ENCODE peak calls at places on chromosomes 13 and 19, in seven cellular contexts. One of them, this sample, is unnamed.

GRCh38 chr19:35122687-35123551 is 7.3 kb downstream of the FXYD3 start:
- DNase-seq in GM23248: no peak
- DNase-seq in HCT116: no peak
- DNase-seq in OCI-LY7: no peak
- DNase-seq in MM.1S: no peak
- DNase-seq in PC-3: no peak
- DNase-seq in neural progenitor cell: peak; percentile 59
- DNase-seq in this sample: no peak

GRCh38 chr19:9128171-9128570 is 1.4 kb upstream of the OR7G3 start:
- DNase-seq in GM23248: peak; percentile 5
- DNase-seq in HCT116: peak; percentile 82
- DNase-seq in OCI-LY7: no peak
- DNase-seq in MM.1S: no peak
- DNase-seq in PC-3: peak; percentile 97
- DNase-seq in neural progenitor cell: no peak
- DNase-seq in this sample: no peak

GRCh38 chr19:13849991-13850909 is 26.7 kb upstream of the NANOS3 start:
- DNase-seq in GM23248: peak; percentile 89
- DNase-seq in HCT116: no peak
- DNase-seq in OCI-LY7: no peak
- DNase-seq in MM.1S: peak; percentile 27
- DNase-seq in PC-3: peak; percentile 89
- DNase-seq in neural progenitor cell: peak; percentile 87
- DNase-seq in this sample: peak; percentile 88

GRCh38 chr19:29668746-29669609 is 3.7 kb downstream of the PLEKHF1 start:
- DNase-seq in GM23248: peak; percentile 22
- DNase-seq in HCT116: no peak
- DNase-seq in OCI-LY7: no peak
- DNase-seq in MM.1S: no peak
- DNase-seq in PC-3: no peak
- DNase-seq in neural progenitor cell: no peak
- DNase-seq in this sample: no peak

GRCh38 chr19:38544569-38545315 is 73.0 kb downstream of the MAP4K1 start:
- DNase-seq in GM23248: peak; percentile 18
- DNase-seq in HCT116: peak; percentile 56
- DNase-seq in OCI-LY7: peak; percentile 89
- DNase-seq in MM.1S: peak; percentile 81
- DNase-seq in PC-3: no peak
- DNase-seq in neural progenitor cell: peak; percentile 64
- DNase-seq in this sample: peak; percentile 21

GRCh38 chr19:39128511-39129079 is 3.0 kb downstream of the PAK4 start:
- DNase-seq in GM23248: peak; percentile 51
- DNase-seq in HCT116: no peak
- DNase-seq in OCI-LY7: no peak
- DNase-seq in MM.1S: no peak
- DNase-seq in PC-3: no peak
- DNase-seq in neural progenitor cell: no peak
- DNase-seq in this sample: no peak

GRCh38 chr19:55344444-55344843 is 4.8 kb downstream of the KMT5C start:
- DNase-seq in GM23248: no peak
- DNase-seq in HCT116: no peak
- DNase-seq in OCI-LY7: no peak
- DNase-seq in MM.1S: no peak
- DNase-seq in PC-3: no peak
- DNase-seq in neural progenitor cell: no peak
- DNase-seq in this sample: no peak

GRCh38 chr19:18007939-18008673 is at the start of gene ARRDC2:
- DNase-seq in GM23248: peak; percentile 96
- DNase-seq in HCT116: no peak
- DNase-seq in OCI-LY7: peak; percentile 96
- DNase-seq in MM.1S: peak; percentile 73
- DNase-seq in PC-3: peak; percentile 91
- DNase-seq in neural progenitor cell: peak; percentile 98
- DNase-seq in this sample: peak; percentile 95

GRCh38 chr19:42199440-42200115 is 17.9 kb downstream of the DEDD2 start:
- DNase-seq in GM23248: no peak
- DNase-seq in HCT116: no peak
- DNase-seq in OCI-LY7: peak; percentile 43
- DNase-seq in MM.1S: peak; percentile 61
- DNase-seq in PC-3: no peak
- DNase-seq in neural progenitor cell: no peak
- DNase-seq in this sample: peak; percentile 61

GRCh38 chr19:47110521-47111080 is 3.0 kb downstream of the ZC3H4 start:
- DNase-seq in GM23248: peak; percentile 25
- DNase-seq in HCT116: no peak
- DNase-seq in OCI-LY7: peak; percentile 72
- DNase-seq in MM.1S: no peak
- DNase-seq in PC-3: peak; percentile 26
- DNase-seq in neural progenitor cell: peak; percentile 38
- DNase-seq in this sample: no peak

GRCh38 chr13:28564030-28564429 is 69.1 kb upstream of the FLT1 start:
- DNase-seq in GM23248: no peak
- DNase-seq in HCT116: no peak
- DNase-seq in OCI-LY7: no peak
- DNase-seq in MM.1S: no peak
- DNase-seq in PC-3: peak; percentile 83
- DNase-seq in neural progenitor cell: no peak
- DNase-seq in this sample: no peak

GRCh38 chr19:46392837-46393236 is 20.5 kb downstream of the CCDC8 start:
- DNase-seq in GM23248: no peak
- DNase-seq in HCT116: no peak
- DNase-seq in OCI-LY7: no peak
- DNase-seq in MM.1S: no peak
- DNase-seq in PC-3: no peak
- DNase-seq in neural progenitor cell: no peak
- DNase-seq in this sample: no peak

GRCh38 chr19:16876904-16877361 is 11.9 kb upstream of the F2RL3 start:
- DNase-seq in GM23248: no peak
- DNase-seq in HCT116: no peak
- DNase-seq in OCI-LY7: peak; percentile 12
- DNase-seq in MM.1S: peak; percentile 36
- DNase-seq in PC-3: peak; percentile 56
- DNase-seq in neural progenitor cell: no peak
- DNase-seq in this sample: no peak

GRCh38 chr19:55206664-55207500 is 2.4 kb downstream of the PTPRH start:
- DNase-seq in GM23248: peak; percentile 96
- DNase-seq in HCT116: peak; percentile 67
- DNase-seq in OCI-LY7: no peak
- DNase-seq in MM.1S: peak; percentile 17
- DNase-seq in PC-3: peak; percentile 96
- DNase-seq in neural progenitor cell: peak; percentile 77
- DNase-seq in this sample: peak; percentile 83

GRCh38 chr19:28746486-28746885 is 466.5 kb downstream of the UQCRFS1 start:
- DNase-seq in GM23248: peak; percentile 14
- DNase-seq in HCT116: no peak
- DNase-seq in OCI-LY7: no peak
- DNase-seq in MM.1S: no peak
- DNase-seq in PC-3: no peak
- DNase-seq in neural progenitor cell: no peak
- DNase-seq in this sample: no peak

GRCh38 chr19:38658462-38659306 is 11.2 kb downstream of the ACTN4 start:
- DNase-seq in GM23248: peak; percentile 99
- DNase-seq in HCT116: peak; percentile 83
- DNase-seq in OCI-LY7: no peak
- DNase-seq in MM.1S: no peak
- DNase-seq in PC-3: peak; percentile 97
- DNase-seq in neural progenitor cell: no peak
- DNase-seq in this sample: no peak

GRCh38 chr13:109734002-109734785 is 52.2 kb downstream of the IRS2 start:
- DNase-seq in GM23248: no peak
- DNase-seq in HCT116: no peak
- DNase-seq in OCI-LY7: no peak
- DNase-seq in MM.1S: no peak
- DNase-seq in PC-3: no peak
- DNase-seq in neural progenitor cell: no peak
- DNase-seq in this sample: no peak

GRCh38 chr19:13275016-13275722 is 125.0 kb downstream of the IER2 start:
- DNase-seq in GM23248: no peak
- DNase-seq in HCT116: no peak
- DNase-seq in OCI-LY7: no peak
- DNase-seq in MM.1S: peak; percentile 45
- DNase-seq in PC-3: no peak
- DNase-seq in neural progenitor cell: no peak
- DNase-seq in this sample: no peak

GRCh38 chr13:36819811-36820140 is 754 bp downstream of the RFXAP start:
- DNase-seq in GM23248: peak; percentile 52
- DNase-seq in HCT116: no peak
- DNase-seq in OCI-LY7: no peak
- DNase-seq in MM.1S: no peak
- DNase-seq in PC-3: peak; percentile 21
- DNase-seq in neural progenitor cell: peak; percentile 61
- DNase-seq in this sample: peak; percentile 65

GRCh38 chr13:106132216-106132615 is 403.2 kb downstream of the EFNB2 start:
- DNase-seq in GM23248: no peak
- DNase-seq in HCT116: no peak
- DNase-seq in OCI-LY7: no peak
- DNase-seq in MM.1S: no peak
- DNase-seq in PC-3: no peak
- DNase-seq in neural progenitor cell: no peak
- DNase-seq in this sample: no peak

GRCh38 chr19:55638864-55639359 is 1.9 kb upstream of the ZNF580 start:
- DNase-seq in GM23248: peak; percentile 58
- DNase-seq in HCT116: no peak
- DNase-seq in OCI-LY7: peak; percentile 88
- DNase-seq in MM.1S: peak; percentile 75
- DNase-seq in PC-3: peak; percentile 64
- DNase-seq in neural progenitor cell: peak; percentile 52
- DNase-seq in this sample: peak; percentile 81

GRCh38 chr13:113777311-113778260 is 18.6 kb downstream of the TMEM255B start:
- DNase-seq in GM23248: peak; percentile 52
- DNase-seq in HCT116: no peak
- DNase-seq in OCI-LY7: no peak
- DNase-seq in MM.1S: peak; percentile 48
- DNase-seq in PC-3: no peak
- DNase-seq in neural progenitor cell: peak; percentile 88
- DNase-seq in this sample: peak; percentile 78

GRCh38 chr13:49472186-49472585 is 23.6 kb upstream of the PHF11 start:
- DNase-seq in GM23248: peak; percentile 35
- DNase-seq in HCT116: no peak
- DNase-seq in OCI-LY7: no peak
- DNase-seq in MM.1S: no peak
- DNase-seq in PC-3: no peak
- DNase-seq in neural progenitor cell: no peak
- DNase-seq in this sample: no peak

GRCh38 chr13:25963681-25964080 is 88.1 kb downstream of the SHISA2 start:
- DNase-seq in GM23248: peak; percentile 14
- DNase-seq in HCT116: no peak
- DNase-seq in OCI-LY7: no peak
- DNase-seq in MM.1S: no peak
- DNase-seq in PC-3: peak; percentile 68
- DNase-seq in neural progenitor cell: no peak
- DNase-seq in this sample: no peak

GRCh38 chr19:4326837-4327251 is 11.8 kb downstream of the STAP2 start:
- DNase-seq in GM23248: no peak
- DNase-seq in HCT116: no peak
- DNase-seq in OCI-LY7: no peak
- DNase-seq in MM.1S: no peak
- DNase-seq in PC-3: no peak
- DNase-seq in neural progenitor cell: peak; percentile 85
- DNase-seq in this sample: peak; percentile 94

GRCh38 chr13:90336507-90336906 is 1011.0 kb upstream of the MIR17HG start:
- DNase-seq in GM23248: no peak
- DNase-seq in HCT116: no peak
- DNase-seq in OCI-LY7: no peak
- DNase-seq in MM.1S: no peak
- DNase-seq in PC-3: peak; percentile 36
- DNase-seq in neural progenitor cell: no peak
- DNase-seq in this sample: no peak
- H3K4me2 ChIP-seq in GM23248: no peak overlapping the region
- H3K4me2 ChIP-seq in HCT116: no peak overlapping the region
- H3K4me2 ChIP-seq in OCI-LY7: no peak overlapping the region
- H3K4me2 ChIP-seq in MM.1S: no peak overlapping the region
- H3K4me2 ChIP-seq in PC-3: no peak overlapping the region
- H3K4me2 ChIP-seq in neural progenitor cell: no peak overlapping the region
- H3K4me2 ChIP-seq in this sample: no peak overlapping the region

GRCh38 chr19:48965806-48966540 is 864 bp downstream of the FTL start:
- DNase-seq in GM23248: peak; percentile 92
- DNase-seq in HCT116: peak; percentile 73
- DNase-seq in OCI-LY7: peak; percentile 93
- DNase-seq in MM.1S: peak; percentile 90
- DNase-seq in PC-3: peak; percentile 78
- DNase-seq in neural progenitor cell: peak; percentile 95
- DNase-seq in this sample: peak; percentile 93
- TF ChIP-seq EZH2phosphoT487 in GM23248: no peak
- TF ChIP-seq EZH2phosphoT487 in HCT116: no peak
- TF ChIP-seq EZH2phosphoT487 in OCI-LY7: no peak
- TF ChIP-seq EZH2phosphoT487 in MM.1S: no peak
- TF ChIP-seq EZH2phosphoT487 in PC-3: no peak
- TF ChIP-seq EZH2phosphoT487 in neural progenitor cell: no peak
- TF ChIP-seq EZH2phosphoT487 in this sample: no peak

DNA sequence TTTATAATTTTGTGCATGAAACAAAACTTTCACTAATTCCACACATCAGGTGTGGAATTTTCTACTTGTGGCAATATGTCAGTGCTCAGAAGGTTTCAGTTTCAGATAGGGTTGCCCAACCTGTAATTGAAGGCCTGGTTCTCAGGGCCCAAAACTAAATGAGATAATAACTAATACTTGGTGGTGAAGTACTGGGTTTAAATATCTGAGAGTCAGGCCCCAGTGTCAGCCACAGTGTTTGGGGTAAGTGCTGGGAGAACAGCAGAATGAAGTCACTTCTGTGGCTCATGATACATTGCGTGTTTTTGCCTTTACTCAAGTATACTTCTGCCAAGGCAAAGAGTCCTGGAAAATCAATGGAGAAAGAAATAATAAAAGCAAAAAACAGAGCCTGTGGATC is 5.6 kb downstream of the SAFB start:
- DNase-seq in GM23248: peak; percentile 49
- DNase-seq in HCT116: no peak
- DNase-seq in OCI-LY7: no peak
- DNase-seq in MM.1S: peak; percentile 76
- DNase-seq in PC-3: no peak
- DNase-seq in neural progenitor cell: no peak
- DNase-seq in this sample: no peak
- H3K4me2 ChIP-seq in GM23248: no peak overlapping the region
- H3K4me2 ChIP-seq in HCT116: no peak overlapping the region
- H3K4me2 ChIP-seq in OCI-LY7: peak overlapping the region; percentile 27
- H3K4me2 ChIP-seq in MM.1S: no peak overlapping the region
- H3K4me2 ChIP-seq in PC-3: no peak overlapping the region
- H3K4me2 ChIP-seq in neural progenitor cell: no peak overlapping the region
- H3K4me2 ChIP-seq in this sample: no peak overlapping the region

DNA sequence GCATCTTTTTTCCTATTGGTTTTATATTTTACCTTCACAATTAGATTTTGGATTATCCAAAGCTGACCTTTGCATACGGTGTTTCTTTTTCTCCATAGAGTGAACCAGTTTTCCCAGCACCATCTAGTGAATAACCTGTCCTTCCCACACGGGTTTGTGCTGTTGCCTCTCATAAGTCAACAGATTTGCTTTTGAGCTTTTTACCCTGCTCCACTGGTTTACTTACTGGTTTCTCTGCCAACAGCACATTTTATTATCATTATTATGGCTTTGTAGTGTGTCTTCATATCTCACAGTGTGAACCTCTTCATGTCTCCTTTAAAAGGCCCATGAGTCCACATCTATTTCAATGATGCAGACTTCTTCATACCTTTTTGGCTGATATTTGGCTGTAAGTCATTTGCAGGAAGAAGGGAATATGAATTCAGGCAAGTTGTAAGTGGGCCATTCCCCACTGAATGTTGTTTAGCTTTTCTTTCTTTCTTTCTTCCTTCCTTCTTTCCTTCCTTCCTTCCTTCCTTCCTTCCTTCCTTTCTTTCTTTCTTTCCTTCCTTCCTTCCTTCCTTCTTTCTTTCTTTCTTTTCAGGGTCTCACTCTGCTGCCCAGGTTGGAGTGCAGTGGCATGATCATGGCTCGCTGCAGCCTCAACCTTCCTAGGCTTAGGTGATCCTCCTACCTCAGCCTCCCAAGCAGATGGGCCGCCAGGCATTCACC is 86.8 kb downstream of the TM9SF2 start:
- DNase-seq in GM23248: no peak
- DNase-seq in HCT116: no peak
- DNase-seq in OCI-LY7: no peak
- DNase-seq in MM.1S: no peak
- DNase-seq in PC-3: no peak
- DNase-seq in neural progenitor cell: no peak
- DNase-seq in this sample: no peak
- TF ChIP-seq EZH2phosphoT487 in GM23248: no peak
- TF ChIP-seq EZH2phosphoT487 in HCT116: no peak
- TF ChIP-seq EZH2phosphoT487 in OCI-LY7: no peak
- TF ChIP-seq EZH2phosphoT487 in MM.1S: no peak
- TF ChIP-seq EZH2phosphoT487 in PC-3: no peak
- TF ChIP-seq EZH2phosphoT487 in neural progenitor cell: no peak
- TF ChIP-seq EZH2phosphoT487 in this sample: no peak